ENCODE peak calls at places on chromosomes 6 and 20, in four cellular contexts. One of them, this sample, is unnamed.

GRCh38 chr6:2244261-2245102 is 923 bp downstream of the GMDS start:
- DNase-seq in HCT116: no peak
- DNase-seq in lower lobe of right lung: no peak
- DNase-seq in CD8-positive, alpha-beta memory T cell: no peak
- DNase-seq in this sample: no peak

GRCh38 chr6:20850687-20851416 is 316.6 kb downstream of the CDKAL1 start:
- DNase-seq in HCT116: no peak
- DNase-seq in lower lobe of right lung: no peak
- DNase-seq in CD8-positive, alpha-beta memory T cell: no peak
- DNase-seq in this sample: no peak

GRCh38 chr6:47256361-47256760 is 53.3 kb downstream of the TNFRSF21 start:
- DNase-seq in HCT116: no peak
- DNase-seq in lower lobe of right lung: no peak
- DNase-seq in CD8-positive, alpha-beta memory T cell: no peak
- DNase-seq in this sample: no peak

GRCh38 chr6:80607814-80608391 is 501.4 kb downstream of the BCKDHB start:
- DNase-seq in HCT116: no peak
- DNase-seq in lower lobe of right lung: no peak
- DNase-seq in CD8-positive, alpha-beta memory T cell: no peak
- DNase-seq in this sample: peak; percentile 81

GRCh38 chr6:41723936-41724637 is 11.3 kb downstream of the TFEB start:
- DNase-seq in HCT116: no peak
- DNase-seq in lower lobe of right lung: no peak
- DNase-seq in CD8-positive, alpha-beta memory T cell: no peak
- DNase-seq in this sample: no peak

GRCh38 chr20:17523326-17523725 is 7.9 kb downstream of the BFSP1 start:
- DNase-seq in HCT116: no peak
- DNase-seq in lower lobe of right lung: no peak
- DNase-seq in CD8-positive, alpha-beta memory T cell: no peak
- DNase-seq in this sample: no peak

GRCh38 chr6:161522286-161522685 is 248.4 kb upstream of the AGPAT4 start:
- DNase-seq in HCT116: no peak
- DNase-seq in lower lobe of right lung: no peak
- DNase-seq in CD8-positive, alpha-beta memory T cell: no peak
- DNase-seq in this sample: no peak

GRCh38 chr6:70860044-70860443 is 96.8 kb downstream of the B3GAT2 start:
- DNase-seq in HCT116: no peak
- DNase-seq in lower lobe of right lung: no peak
- DNase-seq in CD8-positive, alpha-beta memory T cell: no peak
- DNase-seq in this sample: no peak

GRCh38 chr6:154165488-154165887 is 126.4 kb downstream of the OPRM1 start:
- DNase-seq in HCT116: no peak
- DNase-seq in lower lobe of right lung: no peak
- DNase-seq in CD8-positive, alpha-beta memory T cell: no peak
- DNase-seq in this sample: no peak

GRCh38 chr6:154166140-154166539 is 127.1 kb downstream of the OPRM1 start:
- DNase-seq in HCT116: no peak
- DNase-seq in lower lobe of right lung: peak; percentile 44
- DNase-seq in CD8-positive, alpha-beta memory T cell: no peak
- DNase-seq in this sample: no peak

GRCh38 chr6:154161689-154162088 is 122.6 kb downstream of the OPRM1 start:
- DNase-seq in HCT116: no peak
- DNase-seq in lower lobe of right lung: no peak
- DNase-seq in CD8-positive, alpha-beta memory T cell: no peak
- DNase-seq in this sample: no peak

GRCh38 chr6:154167163-154167562 is 128.1 kb downstream of the OPRM1 start:
- DNase-seq in HCT116: no peak
- DNase-seq in lower lobe of right lung: peak; percentile 45
- DNase-seq in CD8-positive, alpha-beta memory T cell: no peak
- DNase-seq in this sample: no peak

DNA sequence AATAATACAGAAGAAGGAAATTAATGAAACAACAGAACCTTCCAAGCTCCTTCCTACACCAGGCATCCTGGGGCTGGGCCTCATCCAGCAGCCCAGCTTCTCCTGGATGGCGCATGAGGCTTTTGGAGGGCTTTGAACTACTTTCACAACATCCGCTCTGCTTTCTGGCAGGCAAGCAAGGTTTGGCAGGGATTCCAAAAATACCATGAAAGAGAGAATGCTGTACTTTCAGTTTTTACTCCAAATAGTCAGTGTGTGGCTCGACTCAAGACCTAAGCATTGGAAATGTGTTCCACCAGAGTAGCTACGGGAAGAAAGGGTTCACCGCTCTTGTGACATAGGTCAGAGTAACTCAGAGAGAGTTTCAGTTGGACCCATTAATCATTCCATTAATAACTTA is 125.4 kb downstream of the OPRM1 start:
- DNase-seq in HCT116: no peak
- DNase-seq in lower lobe of right lung: no peak
- DNase-seq in CD8-positive, alpha-beta memory T cell: no peak
- DNase-seq in this sample: no peak
- H3K27ac ChIP-seq in HCT116: no peak overlapping the region
- H3K27ac ChIP-seq in lower lobe of right lung: no peak overlapping the region
- H3K27ac ChIP-seq in CD8-positive, alpha-beta memory T cell: no peak overlapping the region
- H3K27ac ChIP-seq in this sample: no peak overlapping the region

GRCh38 chr6:113668712-113669408 is 188.3 kb upstream of the MARCKS start:
- DNase-seq in HCT116: no peak
- DNase-seq in lower lobe of right lung: no peak
- DNase-seq in CD8-positive, alpha-beta memory T cell: no peak
- DNase-seq in this sample: no peak

GRCh38 chr6:113672691-113673149 is 184.4 kb upstream of the MARCKS start:
- DNase-seq in HCT116: no peak
- DNase-seq in lower lobe of right lung: peak; percentile 58
- DNase-seq in CD8-positive, alpha-beta memory T cell: no peak
- DNase-seq in this sample: no peak

GRCh38 chr6:113674075-113674474 is 183.1 kb upstream of the MARCKS start:
- DNase-seq in HCT116: no peak
- DNase-seq in lower lobe of right lung: no peak
- DNase-seq in CD8-positive, alpha-beta memory T cell: no peak
- DNase-seq in this sample: no peak

GRCh38 chr6:113669641-113670040 is 187.5 kb upstream of the MARCKS start:
- DNase-seq in HCT116: no peak
- DNase-seq in lower lobe of right lung: no peak
- DNase-seq in CD8-positive, alpha-beta memory T cell: no peak
- DNase-seq in this sample: no peak

GRCh38 chr6:113671440-113671839 is 185.7 kb upstream of the MARCKS start:
- DNase-seq in HCT116: no peak
- DNase-seq in lower lobe of right lung: no peak
- DNase-seq in CD8-positive, alpha-beta memory T cell: no peak
- DNase-seq in this sample: no peak
- H3K4me1 ChIP-seq in HCT116: no peaks in the 10 kb centered on the region
- H3K4me1 ChIP-seq in lower lobe of right lung: peaks cover 40% of the 10 kb centered on the region
- H3K4me1 ChIP-seq in CD8-positive, alpha-beta memory T cell: no peaks in the 10 kb centered on the region
- H3K4me1 ChIP-seq in this sample: peaks cover 5% of the 10 kb centered on the region

GRCh38 chr6:10395946-10396577 is 18.8 kb downstream of the TFAP2A start:
- DNase-seq in HCT116: no peak
- DNase-seq in lower lobe of right lung: no peak
- DNase-seq in CD8-positive, alpha-beta memory T cell: no peak
- DNase-seq in this sample: no peak

GRCh38 chr6:10396775-10397174 is 18.1 kb downstream of the TFAP2A start:
- DNase-seq in HCT116: no peak
- DNase-seq in lower lobe of right lung: no peak
- DNase-seq in CD8-positive, alpha-beta memory T cell: no peak
- DNase-seq in this sample: peak; percentile 16

GRCh38 chr6:10393544-10394225 is 21.2 kb downstream of the TFAP2A start:
- DNase-seq in HCT116: no peak
- DNase-seq in lower lobe of right lung: no peak
- DNase-seq in CD8-positive, alpha-beta memory T cell: no peak
- DNase-seq in this sample: no peak

GRCh38 chr6:10397756-10398438 is 17.0 kb downstream of the TFAP2A start:
- DNase-seq in HCT116: no peak
- DNase-seq in lower lobe of right lung: no peak
- DNase-seq in CD8-positive, alpha-beta memory T cell: no peak
- DNase-seq in this sample: no peak

DNA sequence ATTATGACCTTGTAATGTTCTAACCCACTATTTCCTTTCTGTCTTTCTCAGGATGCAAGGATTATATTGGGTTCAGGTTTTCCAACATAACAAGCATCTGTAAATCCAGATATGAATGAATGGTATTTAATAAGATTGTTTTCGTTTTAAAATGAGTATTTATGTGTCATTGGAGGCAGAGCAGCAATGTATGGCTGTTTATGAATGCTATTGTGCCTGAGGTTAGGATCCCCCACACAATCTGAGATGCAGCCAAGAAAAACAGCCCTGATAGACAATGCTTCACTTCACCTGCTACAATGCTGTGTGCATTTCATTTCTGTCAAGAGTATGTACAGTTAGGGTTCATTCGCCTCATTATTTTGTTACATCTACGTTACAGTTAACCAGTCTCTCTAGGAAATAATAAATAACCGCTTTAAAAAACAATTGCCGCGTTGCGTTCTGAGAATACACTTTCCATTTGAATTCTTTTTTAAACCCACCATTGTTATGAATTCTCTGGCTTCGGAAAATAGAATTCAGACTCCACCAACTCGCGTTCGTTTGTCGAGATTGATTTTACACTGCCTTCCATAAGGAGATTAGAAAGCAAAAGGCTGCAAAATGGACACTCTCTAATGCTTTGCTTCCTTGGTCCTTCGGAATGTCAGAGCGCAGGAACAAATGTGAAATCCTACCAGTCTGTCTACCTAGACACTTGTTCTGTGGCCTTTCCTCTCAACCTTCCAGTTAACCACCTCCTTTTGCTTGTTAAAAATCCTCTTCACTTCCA is 19.5 kb downstream of the TFAP2A start:
- DNase-seq in HCT116: no peak
- DNase-seq in lower lobe of right lung: no peak
- DNase-seq in CD8-positive, alpha-beta memory T cell: no peak
- DNase-seq in this sample: no peak
- H3K4me3 ChIP-seq in HCT116: no peak overlapping the region
- H3K4me3 ChIP-seq in lower lobe of right lung: no peak overlapping the region
- H3K4me3 ChIP-seq in CD8-positive, alpha-beta memory T cell: no peak overlapping the region
- H3K4me3 ChIP-seq in this sample: no peak overlapping the region

DNA sequence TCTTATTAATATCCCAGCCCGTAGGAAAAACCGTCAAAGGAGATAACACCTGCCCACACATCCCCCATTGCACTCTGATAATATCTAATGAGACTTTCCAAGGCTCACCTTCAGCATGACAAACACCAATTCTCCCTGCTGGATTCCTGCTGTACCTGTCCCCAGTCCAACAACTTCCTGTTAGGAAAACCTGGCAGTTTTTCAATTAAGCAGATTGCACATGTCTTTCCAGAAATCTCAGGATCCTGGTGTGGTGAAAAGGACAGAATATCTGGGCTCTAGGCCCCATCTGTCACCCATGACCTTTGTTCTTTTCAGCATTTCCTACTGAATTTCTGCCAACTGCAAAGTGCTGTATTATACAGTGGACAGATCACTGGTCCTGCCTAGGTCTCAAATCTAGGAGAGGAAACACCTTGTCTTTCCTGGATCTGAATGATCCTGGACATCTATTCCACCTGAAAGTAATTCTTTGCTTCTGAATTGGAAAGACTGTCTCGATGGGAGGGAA is 27.7 kb upstream of the DTNBP1 start:
- DNase-seq in HCT116: no peak
- DNase-seq in lower lobe of right lung: no peak
- DNase-seq in CD8-positive, alpha-beta memory T cell: no peak
- DNase-seq in this sample: no peak
- H3K27ac ChIP-seq in HCT116: no peak overlapping the region
- H3K27ac ChIP-seq in lower lobe of right lung: no peak overlapping the region
- H3K27ac ChIP-seq in CD8-positive, alpha-beta memory T cell: no peak overlapping the region
- H3K27ac ChIP-seq in this sample: no peak overlapping the region

GRCh38 chr6:52726193-52726542 is 37.1 kb downstream of the GSTA2 start:
- DNase-seq in HCT116: no peak
- DNase-seq in lower lobe of right lung: no peak
- DNase-seq in CD8-positive, alpha-beta memory T cell: no peak
- DNase-seq in this sample: no peak
- H3K4me1 ChIP-seq in HCT116: no peaks in the 10 kb centered on the region
- H3K4me1 ChIP-seq in lower lobe of right lung: no peaks in the 10 kb centered on the region
- H3K4me1 ChIP-seq in CD8-positive, alpha-beta memory T cell: no peaks in the 10 kb centered on the region
- H3K4me1 ChIP-seq in this sample: no peaks in the 10 kb centered on the region